ENCODE peak calls at places on chromosomes 3 and 15, in five cellular contexts. R, F, Z, H and Q are unnamed samples. For H3K4me1, the result is how much of the 10 kb centered on the place peaks cover.

GRCh38 chr3:55896155-55896554 is 409.0 kb upstream of the WNT5A start:
- DNase-seq in R (no peak), F (no peak), Z (no peak), H (no peak), Q (peak)

GRCh38 chr3:161070252-161070930 is 34.8 kb downstream of the B3GALNT1 start:
- DNase-seq in R (no peak), F (no peak), Z (no peak), H (no peak), Q (no peak)

GRCh38 chr15:99424978-99425665 is 140.7 kb upstream of the MEF2A start:
- DNase-seq in R (peak), F (no peak), Z (peak), H (no peak), Q (no peak)

GRCh38 chr15:38671675-38672141 is 107.1 kb upstream of the RASGRP1 start:
- DNase-seq in R (no peak), F (no peak), Z (no peak), H (no peak), Q (no peak)

GRCh38 chr3:101077361-101078011 is 84.3 kb upstream of the ABI3BP start:
- DNase-seq in R (no peak), F (no peak), Z (no peak), H (peak), Q (no peak)

GRCh38 chr15:42679285-42680141 is 57.4 kb downstream of the CDAN1 start:
- DNase-seq in R (no peak), F (no peak), Z (no peak), H (peak), Q (no peak)

GRCh38 chr15:88625943-88626741 is 5.0 kb downstream of the AEN start:
- DNase-seq in R (peak), F (no peak), Z (no peak), H (no peak), Q (no peak)

GRCh38 chr3:2476996-2477395 is 378.3 kb downstream of the CNTN4 start:
- DNase-seq in R (no peak), F (no peak), Z (no peak), H (no peak), Q (no peak)

GRCh38 chr3:48129921-48130320 is 58.3 kb downstream of the CDC25A start:
- DNase-seq in R (no peak), F (no peak), Z (no peak), H (no peak), Q (no peak)

GRCh38 chr15:88177451-88177850 is 79.1 kb downstream of the NTRK3 start:
- DNase-seq in R (no peak), F (no peak), Z (no peak), H (no peak), Q (no peak)

GRCh38 chr3:133040696-133041523 is 2.7 kb downstream of the TMEM108 start:
- DNase-seq in R (peak), F (peak), Z (peak), H (peak), Q (no peak)

GRCh38 chr3:100209948-100210776 is 50.6 kb upstream of the TBC1D23 start:
- DNase-seq in R (no peak), F (no peak), Z (peak), H (no peak), Q (peak)

GRCh38 chr3:98209244-98209643 is 42.7 kb downstream of the OR5H15 start:
- DNase-seq in R (no peak), F (no peak), Z (no peak), H (no peak), Q (no peak)

GRCh38 chr3:108755686-108756085 is 1.5 kb downstream of the RETNLB start:
- DNase-seq in R (no peak), F (no peak), Z (no peak), H (no peak), Q (no peak)

GRCh38 chr15:26158176-26158575 is 295.0 kb upstream of the ATP10A start:
- DNase-seq in R (no peak), F (no peak), Z (no peak), H (no peak), Q (no peak)

GRCh38 chr3:88713233-88713691 is 394.2 kb upstream of the EPHA3 start:
- DNase-seq in R (no peak), F (no peak), Z (no peak), H (no peak), Q (no peak)

GRCh38 chr3:106332884-106333283 is 464.1 kb upstream of the CBLB start:
- DNase-seq in R (no peak), F (no peak), Z (no peak), H (peak), Q (no peak)

GRCh38 chr3:22372292-22372949 is 621.4 kb upstream of the ZNF385D start:
- DNase-seq in R (no peak), F (no peak), Z (no peak), H (no peak), Q (no peak)

GRCh38 chr15:62103431-62103830 is 36.7 kb downstream of the C2CD4A start:
- DNase-seq in R (no peak), F (no peak), Z (no peak), H (no peak), Q (peak)

GRCh38 chr15:35932541-35932940 is 386.6 kb upstream of the DPH6 start:
- DNase-seq in R (no peak), F (no peak), Z (no peak), H (no peak), Q (no peak)

GRCh38 chr3:23671901-23672589 is 133.7 kb upstream of the UBE2E1 start:
- DNase-seq in R (no peak), F (peak), Z (no peak), H (no peak), Q (no peak)

GRCh38 chr15:75872400-75872990 is 29.2 kb downstream of the UBE2Q2 start:
- DNase-seq in R (no peak), F (no peak), Z (no peak), H (no peak), Q (no peak)

GRCh38 chr3:129597792-129598381 is 8.6 kb downstream of the PLXND1 start:
- DNase-seq in R (no peak), F (no peak), Z (no peak), H (no peak), Q (no peak)

GRCh38 chr3:25508901-25509300 is 80.8 kb downstream of the RARB start:
- DNase-seq in R (no peak), F (no peak), Z (no peak), H (peak), Q (no peak)

GRCh38 chr3:157650191-157650590 is 147.0 kb upstream of the VEPH1 start:
- DNase-seq in R (no peak), F (no peak), Z (no peak), H (no peak), Q (no peak)

GRCh38 chr3:108441081-108441507 is 69.3 kb downstream of the MYH15 start:
- DNase-seq in R (no peak), F (no peak), Z (no peak), H (no peak), Q (no peak)

GRCh38 chr3:186909078-186909853 is 21.1 kb upstream of the ST6GAL1 start:
- DNase-seq in R (no peak), F (peak), Z (peak), H (no peak), Q (no peak)

GRCh38 chr3:149512073-149512782 is 37.7 kb downstream of the TM4SF4 start:
- DNase-seq in R (peak), F (peak), Z (peak), H (peak), Q (no peak)

GRCh38 chr15:81645470-81645869 is 271.5 kb upstream of the TMC3 start:
- DNase-seq in R (no peak), F (no peak), Z (no peak), H (no peak), Q (no peak)

GRCh38 chr3:134486577-134487041 is 752 bp downstream of the CEP63 start:
- DNase-seq in R (no peak), F (no peak), Z (no peak), H (peak), Q (no peak)

GRCh38 chr3:15563190-15563589 is 38.2 kb downstream of the HACL1 start:
- DNase-seq in R (no peak), F (no peak), Z (no peak), H (no peak), Q (no peak)

GRCh38 chr15:76293361-76293760 is 17.9 kb downstream of the ETFA start:
- DNase-seq in R (no peak), F (no peak), Z (no peak), H (no peak), Q (no peak)

GRCh38 chr3:58434990-58435389 is 1.4 kb upstream of the PDHB start:
- DNase-seq in R (no peak), F (no peak), Z (peak), H (peak), Q (no peak)

GRCh38 chr3:112687214-112687613 is 46.3 kb upstream of the CCDC80 start:
- DNase-seq in R (no peak), F (no peak), Z (no peak), H (peak), Q (no peak)

GRCh38 chr3:112686360-112686759 is 45.4 kb upstream of the CCDC80 start:
- DNase-seq in R (no peak), F (no peak), Z (no peak), H (no peak), Q (no peak)

GRCh38 chr3:112688085-112688769 is 47.3 kb upstream of the CCDC80 start:
- DNase-seq in R (no peak), F (no peak), Z (no peak), H (peak), Q (no peak)

GRCh38 chr3:112688819-112689218 is 47.9 kb upstream of the CCDC80 start:
- DNase-seq in R (no peak), F (no peak), Z (no peak), H (peak), Q (no peak)

GRCh38 chr3:112687621-112688020 is 46.7 kb upstream of the CCDC80 start:
- DNase-seq in R (no peak), F (no peak), Z (no peak), H (no peak), Q (no peak)
- H3K4me1 ChIP-seq in R (under half), F (under half), Z (under half), H (half or more), Q (under half)

DNA sequence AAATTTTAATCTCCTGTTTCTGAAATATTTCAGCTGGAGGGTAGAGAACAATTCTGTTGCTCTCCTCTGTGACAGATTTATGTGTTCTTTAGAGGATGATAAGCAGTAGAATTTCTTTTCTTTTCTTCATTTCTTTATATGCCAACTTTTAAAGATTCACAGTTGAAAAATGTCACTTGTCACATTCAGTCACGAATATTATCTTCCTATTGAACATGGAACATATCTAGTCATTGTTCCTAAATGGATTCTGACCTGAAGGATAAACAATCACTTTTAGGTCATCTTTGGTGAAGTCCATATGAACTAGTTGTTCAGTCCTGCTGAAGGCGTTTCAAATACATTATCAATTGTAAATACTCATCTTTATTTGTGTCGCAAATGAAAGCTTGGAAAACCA is 585.6 kb upstream of the DPPA4 start:
- DNase-seq in R (no peak), F (no peak), Z (no peak), H (no peak), Q (no peak)
- TF ChIP-seq EP300 in R (no peak), F (no peak), Z (no peak), H (no peak), Q (no peak)

GRCh38 chr3:66501483-66502266 is 853 bp upstream of the LRIG1 start:
- DNase-seq in R (no peak), F (no peak), Z (no peak), H (no peak), Q (no peak)

GRCh38 chr3:66498718-66499611 is 1.9 kb downstream of the LRIG1 start:
- DNase-seq in R (peak), F (no peak), Z (no peak), H (no peak), Q (no peak)

GRCh38 chr3:66497982-66498671 is 2.7 kb downstream of the LRIG1 start:
- DNase-seq in R (no peak), F (no peak), Z (no peak), H (no peak), Q (no peak)

GRCh38 chr3:66500575-66501482 is at the start of gene LRIG1:
- DNase-seq in R (peak), F (peak), Z (peak), H (peak), Q (peak)

GRCh38 chr3:66499881-66500574 is 794 bp downstream of the LRIG1 start:
- DNase-seq in R (peak), F (peak), Z (no peak), H (no peak), Q (no peak)
- TF ChIP-seq POLR2A in R (no peak), F (no peak), Z (no peak), H (no peak), Q (no peak)

GRCh38 chr3:71121429-71122167 is 461.9 kb downstream of the FOXP1 start:
- DNase-seq in R (peak), F (no peak), Z (no peak), H (no peak), Q (no peak)

GRCh38 chr3:71127052-71127451 is 456.5 kb downstream of the FOXP1 start:
- DNase-seq in R (no peak), F (no peak), Z (no peak), H (no peak), Q (no peak)

GRCh38 chr3:71122641-71123040 is 460.9 kb downstream of the FOXP1 start:
- DNase-seq in R (no peak), F (no peak), Z (no peak), H (no peak), Q (no peak)

GRCh38 chr3:71125729-71126128 is 457.8 kb downstream of the FOXP1 start:
- DNase-seq in R (no peak), F (no peak), Z (no peak), H (no peak), Q (no peak)

DNA sequence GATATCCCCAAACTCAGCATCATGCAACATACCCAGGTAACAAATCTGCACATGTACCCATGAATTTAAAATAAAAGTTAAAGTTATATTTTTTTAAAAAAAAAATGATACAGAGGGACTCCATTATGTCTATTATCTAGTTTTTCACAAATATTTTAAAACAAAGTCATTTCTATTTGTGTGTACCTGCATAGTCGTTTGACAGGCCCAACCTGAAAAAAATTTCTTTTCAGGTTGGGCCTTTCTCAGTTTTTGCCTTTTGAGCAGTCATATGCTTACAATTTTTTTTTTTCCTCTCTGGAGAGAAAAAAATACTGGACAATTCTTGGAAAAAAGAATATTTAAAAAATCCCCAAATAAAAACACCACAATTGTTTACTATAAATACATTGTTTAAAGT is 459.5 kb downstream of the FOXP1 start:
- DNase-seq in R (no peak), F (no peak), Z (no peak), H (no peak), Q (no peak)
- H3K4me1 ChIP-seq in R (under half), F (half or more), Z (under half), H (under half), Q (half or more)

DNA sequence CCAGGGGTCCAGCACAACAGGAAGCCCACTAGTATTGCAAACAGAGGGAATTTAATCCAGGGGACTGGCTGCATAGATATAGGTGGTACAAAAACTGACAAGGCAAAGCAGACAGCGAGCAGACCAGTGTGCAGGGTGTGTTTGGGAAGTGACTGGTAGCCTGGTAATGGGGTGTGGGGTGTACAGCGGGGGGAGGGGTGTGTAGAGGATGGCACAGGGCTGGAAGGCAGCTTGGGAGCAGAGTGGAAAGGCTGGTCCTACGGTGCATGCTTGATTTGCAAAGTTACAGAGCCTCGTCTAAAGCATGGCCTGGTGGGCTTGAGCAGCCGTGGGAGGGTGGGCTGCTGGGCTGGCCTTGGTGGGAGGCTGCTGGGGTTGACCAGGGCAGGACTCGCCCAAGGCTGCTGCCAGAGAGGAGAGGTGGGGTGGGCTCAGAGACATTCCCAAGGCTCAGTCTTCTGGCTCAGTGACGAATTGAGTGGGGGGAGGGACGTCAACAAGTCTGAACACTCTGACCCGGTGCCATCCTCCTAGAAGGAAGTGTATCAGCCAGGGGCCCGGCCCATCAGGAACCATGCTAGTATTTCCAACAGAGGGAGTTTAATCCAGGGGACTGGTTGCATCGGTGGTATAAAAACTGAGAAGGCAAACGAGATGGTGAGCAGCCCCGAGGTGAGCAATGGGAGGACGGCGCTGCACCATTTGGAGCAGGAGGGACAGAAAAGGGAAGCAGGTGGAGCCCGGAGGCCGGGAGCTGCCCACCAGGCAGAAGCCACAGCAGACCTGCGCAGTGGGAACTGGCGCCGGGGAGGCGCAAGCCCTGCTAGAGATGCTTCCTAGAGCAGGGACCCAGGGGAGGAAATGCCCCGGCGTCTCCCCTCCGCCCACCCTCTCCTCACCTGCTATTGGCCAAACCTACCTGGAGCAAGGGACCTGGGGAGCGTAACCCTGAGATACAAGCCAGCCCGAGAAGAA is 29.2 kb downstream of the CPN2 start:
- DNase-seq in R (no peak), F (peak), Z (no peak), H (peak), Q (no peak)
- TF ChIP-seq EP300 in R (no peak), F (no peak), Z (no peak), H (no peak), Q (no peak)